ENCODE peak calls at places on chromosomes 3 and 15, in five cellular contexts. Q, M, Y, X and N are unnamed samples.

GRCh38 chr3:115961390-115961789 is 338.1 kb downstream of the GAP43 start:
- DNase-seq in Q (no peak), M (no peak), Y (no peak), X (no peak), N (no peak)

GRCh38 chr3:69204315-69204957 is 82.0 kb upstream of the LMOD3 start:
- DNase-seq in Q (no peak), M (no peak), Y (peak), X (no peak), N (no peak)

GRCh38 chr15:62124176-62124952 is 40.7 kb downstream of the C2CD4B start:
- DNase-seq in Q (no peak), M (no peak), Y (no peak), X (no peak), N (no peak)

GRCh38 chr3:10166213-10166604 is 1.5 kb downstream of the IRAK2 start:
- DNase-seq in Q (no peak), M (no peak), Y (no peak), X (no peak), N (no peak)

GRCh38 chr15:74060251-74060650 is 22.1 kb downstream of the GOLGA6A start:
- DNase-seq in Q (no peak), M (peak), Y (no peak), X (no peak), N (no peak)

GRCh38 chr3:67863869-67864268 is 209.5 kb upstream of the SUCLG2 start:
- DNase-seq in Q (no peak), M (no peak), Y (no peak), X (peak), N (no peak)

GRCh38 chr3:159860727-159861126 is 127.9 kb upstream of the IL12A start:
- DNase-seq in Q (no peak), M (no peak), Y (no peak), X (no peak), N (no peak)

GRCh38 chr3:164450276-164450905 is 627.9 kb downstream of the SI start:
- DNase-seq in Q (no peak), M (no peak), Y (no peak), X (no peak), N (no peak)

GRCh38 chr3:14532691-14533456 is 7.3 kb downstream of the GRIP2 start:
- DNase-seq in Q (no peak), M (peak), Y (no peak), X (no peak), N (no peak)

GRCh38 chr3:162643245-162643644 is 1146.6 kb downstream of the OTOL1 start:
- DNase-seq in Q (no peak), M (no peak), Y (no peak), X (no peak), N (no peak)

GRCh38 chr3:36524560-36524959 is 144.3 kb downstream of the STAC start:
- DNase-seq in Q (no peak), M (no peak), Y (no peak), X (no peak), N (no peak)

GRCh38 chr3:114411811-114412803 is 118.3 kb downstream of the TIGIT start:
- DNase-seq in Q (no peak), M (no peak), Y (peak), X (no peak), N (no peak)

GRCh38 chr15:25134546-25134945 is 179.8 kb downstream of the SNRPN start:
- DNase-seq in Q (no peak), M (no peak), Y (no peak), X (peak), N (no peak)
- TF ChIP-seq CTCF in Q (no peak), M (no peak), Y (no peak), X (peak), N (peak)

GRCh38 chr3:177622520-177622919 is 425.2 kb upstream of the TBL1XR1 start:
- DNase-seq in Q (no peak), M (no peak), Y (no peak), X (no peak), N (no peak)
- TF ChIP-seq CTCF in Q (no peak), M (no peak), Y (no peak), X (no peak), N (no peak)

DNA sequence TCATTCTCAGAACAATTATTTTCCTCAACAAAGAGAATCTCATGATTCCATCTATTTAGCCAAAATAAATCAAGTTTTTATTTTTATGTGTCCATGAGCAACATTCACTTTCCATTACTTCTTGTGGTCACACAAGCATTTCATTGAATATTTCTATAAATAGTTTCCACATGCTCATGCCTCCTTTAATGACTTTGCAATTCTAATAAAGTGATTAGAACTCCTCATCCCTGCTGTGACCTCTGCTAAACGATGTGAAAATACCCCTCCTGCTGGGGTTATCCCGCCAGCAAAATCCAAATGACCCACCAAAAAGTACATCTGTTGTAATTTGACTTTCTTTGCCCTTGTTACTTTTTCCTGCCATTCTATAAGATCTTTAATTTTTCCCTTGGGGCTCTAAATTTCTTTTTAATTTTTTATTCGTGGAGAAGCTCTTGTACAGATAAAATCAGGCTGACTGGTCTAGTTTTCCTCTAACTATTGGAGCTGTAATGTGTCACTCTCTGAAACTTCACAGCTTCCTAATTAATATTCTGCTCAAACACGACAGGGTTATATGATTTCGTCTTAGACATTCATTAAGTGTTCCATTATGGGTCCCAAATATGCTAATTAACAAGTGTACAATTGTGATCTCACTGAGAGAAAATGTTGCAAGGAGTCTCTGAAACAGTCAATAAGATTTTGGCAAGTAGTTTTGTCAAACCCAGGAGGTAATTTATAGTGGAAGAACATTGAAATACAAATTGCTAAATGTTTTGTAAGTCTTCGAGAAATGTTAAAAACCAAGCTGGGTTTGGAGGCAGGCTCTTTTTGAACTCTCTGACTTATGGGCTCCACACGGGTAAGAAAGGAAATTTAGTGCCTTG is 533.1 kb upstream of the NAALADL2 start:
- DNase-seq in Q (no peak), M (no peak), Y (no peak), X (no peak), N (no peak)
- TF ChIP-seq CTCF in Q (no peak), M (no peak), Y (no peak), X (no peak), N (no peak)

GRCh38 chr15:70355275-70355795 is 257.6 kb upstream of the TLE3 start:
- DNase-seq in Q (peak), M (no peak), Y (no peak), X (no peak), N (no peak)
- TF ChIP-seq CTCF in Q (no peak), M (no peak), Y (peak), X (peak), N (peak)

GRCh38 chr15:64356443-64357040 is 569 bp upstream of the CSNK1G1 start:
- DNase-seq in Q (no peak), M (no peak), Y (no peak), X (no peak), N (no peak)
- TF ChIP-seq CTCF in Q (peak), M (peak), Y (peak), X (peak), N (peak)

DNA sequence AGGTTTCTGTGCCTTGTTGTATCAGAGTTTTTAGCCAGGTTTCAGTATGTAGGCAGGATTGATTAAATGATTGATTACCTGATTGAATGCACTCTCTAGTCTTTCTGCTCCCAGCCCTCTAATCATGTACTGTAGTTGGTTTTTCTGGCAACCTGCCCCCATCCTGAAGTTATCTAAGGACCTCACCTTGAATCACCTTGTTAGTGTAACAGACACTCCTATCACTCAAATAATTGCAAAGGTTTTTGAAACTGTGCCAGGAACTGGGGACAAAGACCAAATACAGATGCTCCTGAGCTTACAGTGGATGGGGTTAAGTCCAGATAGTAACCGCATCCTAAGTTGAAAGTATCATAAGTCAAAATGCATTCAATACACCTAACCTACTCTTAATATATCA is 141.5 kb upstream of the EIF1B start:
- DNase-seq in Q (no peak), M (no peak), Y (no peak), X (no peak), N (no peak)
- TF ChIP-seq CTCF in Q (no peak), M (no peak), Y (no peak), X (no peak), N (no peak)

GRCh38 chr3:150797155-150797554 is 34.2 kb upstream of the SIAH2 start:
- DNase-seq in Q (no peak), M (no peak), Y (no peak), X (no peak), N (no peak)

GRCh38 chr3:150790621-150791020 is 27.7 kb upstream of the SIAH2 start:
- DNase-seq in Q (no peak), M (no peak), Y (no peak), X (no peak), N (no peak)

GRCh38 chr3:150798122-150798618 is 35.2 kb upstream of the SIAH2 start:
- DNase-seq in Q (no peak), M (peak), Y (no peak), X (no peak), N (no peak)

GRCh38 chr3:150787741-150788370 is 24.9 kb upstream of the SIAH2 start:
- DNase-seq in Q (peak), M (peak), Y (no peak), X (peak), N (peak)

GRCh38 chr3:150793641-150794040 is 30.7 kb upstream of the SIAH2 start:
- DNase-seq in Q (no peak), M (no peak), Y (no peak), X (no peak), N (no peak)
- TF ChIP-seq CTCF in Q (no peak), M (no peak), Y (no peak), X (no peak), N (no peak)